ENCODE peak calls at places on chromosomes 2 and 18, in nine cellular contexts. H is Calu3; V is ovary; W is A549; L is CD8-positive, alpha-beta T cell; S is H9; U is upper lobe of left lung; M is AG04450; K is GM13976. Y is an unnamed sample.
A peak's percentile ranks its signal among the peaks of the same experiment; 100 is the strongest.

GRCh38 chr2:36413218-36413617 is 57.6 kb downstream of the CRIM1 start:
- DNase-seq in H (no peak), V (no peak), W (no peak), L (no peak), S (no peak), U (no peak), M (no peak), K (no peak), Y (no peak)

GRCh38 chr2:21939961-21940360 is 816.2 kb downstream of the TDRD15 start:
- DNase-seq in H (no peak), V (no peak), W (no peak), L (no peak), S (no peak), U (no peak), M (no peak), K (no peak), Y (no peak)

GRCh38 chr2:26493631-26494030 is 15.7 kb upstream of the OTOF start:
- DNase-seq in H (no peak), V (no peak), W (no peak), L (no peak), S (no peak), U (no peak), M (no peak), K (no peak), Y (no peak)

GRCh38 chr2:28828382-28828781 is 17.7 kb downstream of the SPDYA start:
- DNase-seq in H (no peak), V (no peak), W (no peak), L (no peak), S (no peak), U (no peak), M (no peak), K (no peak), Y (no peak)

GRCh38 chr2:33307659-33308311 is 168.7 kb upstream of the RASGRP3 start:
- DNase-seq in H (no peak), V (no peak), W (no peak), L (no peak), S (no peak), U (no peak), M (no peak), K (no peak), Y (no peak)

GRCh38 chr2:149409506-149409905 is 79.1 kb downstream of the LYPD6 start:
- DNase-seq in H (no peak), V (no peak), W (no peak), L (no peak), S (no peak), U (no peak), M (no peak), K (no peak), Y (no peak)

GRCh38 chr2:1814616-1815015 is 70.3 kb upstream of the PXDN start:
- DNase-seq in H (no peak), V (no peak), W (no peak), L (no peak), S (no peak), U (no peak), M (no peak), K (no peak), Y (no peak)

GRCh38 chr2:138898855-138899254 is 118.7 kb upstream of the NXPH2 start:
- DNase-seq in H (no peak), V (no peak), W (no peak), L (no peak), S (no peak), U (no peak), M (no peak), K (no peak), Y (no peak)

GRCh38 chr2:190432567-190433231 is 24.5 kb downstream of the MFSD6 start:
- DNase-seq in H (no peak), V (no peak), W (no peak), L (no peak), S (no peak), U (no peak), M (no peak), K (peak; percentile 45), Y (peak; percentile 38)

GRCh38 chr18:26453370-26454030 is 94.9 kb downstream of the KCTD1 start:
- DNase-seq in H (no peak), V (no peak), W (no peak), L (no peak), S (no peak), U (no peak), M (no peak), K (no peak), Y (no peak)

GRCh38 chr2:169818241-169818640 is 6.5 kb downstream of the METTL5 start:
- DNase-seq in H (no peak), V (no peak), W (no peak), L (no peak), S (no peak), U (no peak), M (no peak), K (no peak), Y (no peak)
- TF ChIP-seq CTCF in H (no peak), V (no peak), W (no peak), L (no peak), S (no peak), U (no peak), M (no peak), K (no peak), Y (no peak)

GRCh38 chr18:63320041-63320689 is 596 bp upstream of the BCL2 start:
- DNase-seq in H (peak; percentile 65), V (peak; percentile 81), W (peak; percentile 60), L (peak; percentile 85), S (peak; percentile 77), U (peak; percentile 95), M (peak; percentile 41), K (peak; percentile 90), Y (peak; percentile 88)

GRCh38 chr18:63317982-63318881 is 1.3 kb downstream of the BCL2 start:
- DNase-seq in H (peak; percentile 38), V (peak; percentile 77), W (no peak), L (peak; percentile 80), S (peak; percentile 85), U (peak; percentile 92), M (no peak), K (peak; percentile 81), Y (peak; percentile 80)

GRCh38 chr18:63318882-63319382 is 637 bp downstream of the BCL2 start:
- DNase-seq in H (no peak), V (no peak), W (no peak), L (no peak), S (no peak), U (no peak), M (no peak), K (no peak), Y (no peak)

GRCh38 chr18:63320690-63321265 is 1.2 kb upstream of the BCL2 start:
- DNase-seq in H (peak; percentile 40), V (peak; percentile 76), W (peak; percentile 34), L (peak; percentile 34), S (peak; percentile 49), U (peak; percentile 87), M (no peak), K (peak; percentile 63), Y (peak; percentile 58)

DNA sequence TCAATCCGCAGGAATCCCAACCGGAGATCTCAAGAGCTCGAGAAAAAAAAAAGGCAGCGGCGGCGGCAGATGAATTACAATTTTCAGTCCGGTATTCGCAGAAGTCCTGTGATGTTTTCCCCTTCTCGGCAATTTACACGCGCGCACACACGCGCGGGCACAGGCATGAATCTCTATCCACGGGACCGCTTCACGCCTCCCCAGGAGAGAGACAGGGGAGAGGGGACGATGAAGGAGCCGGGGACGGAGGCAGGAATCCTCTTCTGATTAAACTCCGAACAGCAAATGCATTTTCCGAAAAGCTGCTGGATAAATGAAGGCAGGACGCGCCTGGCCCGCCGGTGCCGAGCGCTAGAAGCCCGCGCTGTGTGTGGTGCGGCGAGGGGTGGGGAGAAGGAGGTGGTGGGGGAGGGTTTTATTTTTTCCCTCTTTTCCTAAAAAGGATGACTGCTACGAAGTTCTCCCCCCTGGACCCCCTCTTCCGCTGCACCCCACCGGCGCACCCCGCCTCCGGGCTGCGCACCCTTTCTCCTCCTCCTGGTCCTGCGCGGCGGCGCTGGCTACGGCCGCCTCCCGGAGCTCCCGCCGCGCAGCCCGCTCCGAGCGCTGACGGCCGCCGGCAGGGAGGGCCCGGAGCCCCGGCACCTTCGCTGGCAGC is at the start of gene BCL2:
- DNase-seq in H (no peak), V (no peak), W (peak; percentile 18), L (peak; percentile 49), S (peak; percentile 42), U (no peak), M (no peak), K (no peak), Y (no peak)
- TF ChIP-seq CTCF in H (no peak), V (no peak), W (no peak), L (no peak), S (no peak), U (no peak), M (no peak), K (no peak), Y (no peak)

GRCh38 chr2:210557721-210558120 is 1.3 kb downstream of the CPS1 start:
- DNase-seq in H (no peak), V (no peak), W (no peak), L (no peak), S (peak; percentile 60), U (no peak), M (no peak), K (no peak), Y (no peak)

GRCh38 chr2:210558708-210559107 is 2.3 kb downstream of the CPS1 start:
- DNase-seq in H (peak; percentile 11), V (no peak), W (peak; percentile 13), L (no peak), S (no peak), U (no peak), M (no peak), K (no peak), Y (no peak)

GRCh38 chr2:210548878-210549384 is 7.5 kb upstream of the CPS1 start:
- DNase-seq in H (no peak), V (no peak), W (peak; percentile 89), L (no peak), S (no peak), U (no peak), M (no peak), K (no peak), Y (no peak)

GRCh38 chr2:210556355-210556980 is at the start of gene CPS1:
- DNase-seq in H (no peak), V (no peak), W (no peak), L (no peak), S (no peak), U (no peak), M (no peak), K (no peak), Y (no peak)

GRCh38 chr2:210553371-210553770 is 3.0 kb upstream of the CPS1 start:
- DNase-seq in H (peak; percentile 16), V (no peak), W (peak; percentile 15), L (no peak), S (no peak), U (no peak), M (no peak), K (no peak), Y (no peak)
- TF ChIP-seq CTCF in H (no peak), V (no peak), W (no peak), L (no peak), S (no peak), U (no peak), M (no peak), K (no peak), Y (no peak)

DNA sequence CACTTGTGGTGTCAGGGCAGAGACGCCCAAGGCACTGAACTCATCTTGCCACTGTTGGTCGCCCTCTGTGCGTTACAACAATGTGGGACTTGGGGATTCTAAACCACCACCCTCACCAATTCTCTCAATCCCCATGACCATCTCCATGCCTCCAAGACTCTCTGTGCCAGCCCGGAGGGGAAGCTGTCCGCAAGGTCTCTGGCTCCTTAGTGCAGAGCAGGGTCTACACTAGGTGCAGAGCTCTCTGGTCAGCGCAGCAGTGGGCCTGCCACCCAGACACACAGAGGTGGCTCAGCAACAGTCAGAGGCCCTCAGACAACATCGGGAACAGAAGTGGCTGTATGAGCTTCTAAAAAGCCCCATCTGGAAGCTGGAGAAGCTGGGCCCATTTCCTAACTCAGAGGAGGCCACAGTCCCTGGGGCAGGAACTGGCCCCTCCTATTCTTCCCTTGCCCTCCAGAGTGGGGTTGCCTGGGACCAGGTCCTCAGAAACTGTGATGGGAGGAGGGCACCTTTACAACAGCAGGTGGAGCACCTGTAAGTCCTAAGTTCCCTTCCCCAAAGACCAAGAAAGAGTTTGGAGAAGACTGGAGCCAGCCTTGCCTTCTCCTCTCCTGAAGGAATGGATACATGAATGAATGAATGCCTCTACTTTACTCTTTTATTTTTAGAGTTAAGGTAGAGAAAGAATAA is 37.7 kb downstream of the SERTAD2 start:
- DNase-seq in H (no peak), V (no peak), W (no peak), L (no peak), S (no peak), U (no peak), M (no peak), K (no peak), Y (no peak)
- TF ChIP-seq CTCF in H (no peak), V (no peak), W (no peak), L (no peak), S (peak; percentile 18), U (no peak), M (no peak), K (no peak), Y (peak; percentile 8)

Y was measured in GM10248.